ENCODE peak calls at places on chromosomes 12 and 14, in six cellular contexts. G is stomach, M is HepG2, E is A549, O is ovary, J is H1. B is an unnamed sample.

GRCh38 chr12:97616936-97617335 is 154.3 kb downstream of the RMST start:
- DNase-seq in G (no peak), M (no peak), E (no peak), O (no peak), J (no peak), B (no peak)

GRCh38 chr12:133023566-133023965 is 13.7 kb upstream of the ZNF84 start:
- DNase-seq in G (no peak), M (no peak), E (no peak), O (no peak), J (no peak), B (no peak)

GRCh38 chr12:26630546-26631027 is 202.4 kb downstream of the ITPR2 start:
- DNase-seq in G (no peak), M (peak; percentile 72), E (peak; percentile 18), O (peak; percentile 41), J (no peak), B (no peak)

GRCh38 chr14:32109676-32110075 is 32.6 kb downstream of the ARHGAP5 start:
- DNase-seq in G (no peak), M (no peak), E (no peak), O (no peak), J (no peak), B (no peak)

GRCh38 chr14:102493585-102493984 is 16.0 kb downstream of the ANKRD9 start:
- DNase-seq in G (no peak), M (no peak), E (no peak), O (no peak), J (no peak), B (no peak)

GRCh38 chr12:1474059-1474537 is 120.3 kb downstream of the FBXL14 start:
- DNase-seq in G (no peak), M (peak; percentile 20), E (peak; percentile 30), O (no peak), J (no peak), B (no peak)

GRCh38 chr12:47353508-47353907 is 273.7 kb upstream of the AMIGO2 start:
- DNase-seq in G (no peak), M (no peak), E (no peak), O (no peak), J (no peak), B (no peak)

GRCh38 chr12:63496654-63497053 is 171.6 kb downstream of the DPY19L2 start:
- DNase-seq in G (no peak), M (no peak), E (no peak), O (no peak), J (no peak), B (no peak)

GRCh38 chr12:63814146-63814774 is 30.2 kb upstream of the SRGAP1 start:
- DNase-seq in G (no peak), M (no peak), E (no peak), O (no peak), J (no peak), B (no peak)

GRCh38 chr12:67048371-67048770 is 220.8 kb upstream of the CAND1 start:
- DNase-seq in G (no peak), M (no peak), E (no peak), O (no peak), J (no peak), B (no peak)

GRCh38 chr12:12898136-12898712 is 6.9 kb downstream of the GPRC5A start:
- DNase-seq in G (no peak), M (no peak), E (peak; percentile 36), O (no peak), J (no peak), B (no peak)

GRCh38 chr14:67562776-67563150 is 29.7 kb downstream of the PLEKHH1 start:
- DNase-seq in G (no peak), M (no peak), E (no peak), O (no peak), J (no peak), B (no peak)
- H3K9me3 ChIP-seq in G (no peaks in the 10 kb centered on the region), M (no peaks in the 10 kb centered on the region), E (no peaks in the 10 kb centered on the region), O (no peaks in the 10 kb centered on the region), J (no peaks in the 10 kb centered on the region), B (no peaks in the 10 kb centered on the region)

GRCh38 chr12:50538178-50538577 is 33.4 kb downstream of the DIP2B start:
- DNase-seq in G (no peak), M (no peak), E (no peak), O (no peak), J (no peak), B (no peak)
- TF ChIP-seq EP300 in G (no peak), M (no peak), E (no peak), O (no peak), J (no peak), B (peak; percentile 9)

GRCh38 chr14:105783707-105784106 is 257.3 kb downstream of the TMEM121 start:
- DNase-seq in G (no peak), M (no peak), E (no peak), O (no peak), J (no peak), B (no peak)
- H3K9me3 ChIP-seq in G (peaks cover 45% of the 10 kb centered on the region), M (peaks cover 22% of the 10 kb centered on the region), E (peaks cover 5% of the 10 kb centered on the region), O (no peaks in the 10 kb centered on the region), J (peaks cover 71% of the 10 kb centered on the region), B (no peaks in the 10 kb centered on the region)

GRCh38 chr12:4486049-4486699 is 40.6 kb upstream of the FGF6 start:
- DNase-seq in G (no peak), M (peak; percentile 74), E (no peak), O (no peak), J (no peak), B (no peak)

GRCh38 chr12:4489551-4489950 is 43.9 kb upstream of the FGF6 start:
- DNase-seq in G (no peak), M (no peak), E (no peak), O (no peak), J (no peak), B (no peak)

GRCh38 chr12:4483885-4484823 is 38.5 kb upstream of the FGF6 start:
- DNase-seq in G (no peak), M (no peak), E (no peak), O (no peak), J (no peak), B (no peak)

GRCh38 chr12:4490973-4491372 is 45.4 kb upstream of the FGF6 start:
- DNase-seq in G (no peak), M (no peak), E (no peak), O (no peak), J (no peak), B (no peak)

DNA sequence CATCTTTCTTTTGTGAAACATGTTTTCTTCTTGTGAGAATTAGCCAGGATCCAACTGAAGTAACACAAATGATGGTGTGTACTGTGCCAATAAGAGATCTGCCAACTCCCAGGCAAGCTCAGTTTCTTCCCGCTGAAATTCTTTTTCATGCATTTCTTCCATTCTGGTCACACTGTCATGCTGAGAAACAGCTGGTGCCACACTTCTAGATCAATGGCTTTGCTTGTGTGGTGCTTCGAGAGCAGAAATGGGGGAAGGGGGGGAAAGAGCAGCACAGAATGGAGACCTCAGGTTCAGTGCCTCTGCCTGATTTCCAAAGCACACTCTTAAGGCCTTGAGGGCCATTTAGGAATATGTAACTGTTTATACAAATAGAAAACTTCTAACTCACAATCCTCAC is 41.4 kb upstream of the FGF6 start:
- DNase-seq in G (no peak), M (no peak), E (no peak), O (no peak), J (no peak), B (no peak)
- TF ChIP-seq EP300 in G (no peak), M (no peak), E (no peak), O (no peak), J (no peak), B (no peak)

B was measured in tibial nerve.